ENCODE peak calls at places on chromosomes 11 and 22, in seven cellular contexts. Z is mucosa of descending colon, S is heart left ventricle, C is vagina, Q is lower lobe of right lung, Y is sigmoid colon, U is pancreas. I is an unnamed sample. For H3K4me1, the result is how much of the 10 kb centered on the place peaks cover.

GRCh38 chr22:29390270-29390669 is 1.9 kb upstream of the AP1B1 start:
- DNase-seq in S (no peak), U (no peak), Q (no peak), Y (no peak), Z (no peak), C (no peak), I (no peak)

GRCh38 chr22:27264184-27264583 is 537.4 kb downstream of the MN1 start:
- DNase-seq in C (no peak), S (no peak), Y (no peak), Q (no peak), U (no peak), Z (no peak), I (no peak)

GRCh38 chr11:69109101-69109500 is 46.6 kb upstream of the SMIM38 start:
- DNase-seq in Q (peak), Z (no peak), C (no peak), U (no peak), S (no peak), Y (no peak), I (no peak)

GRCh38 chr22:32737811-32738210 is 63.7 kb upstream of the TIMP3 start:
- DNase-seq in C (no peak), Q (no peak), U (no peak), Y (no peak), S (no peak), Z (no peak), I (no peak)

GRCh38 chr11:9144828-9145227 is 53.4 kb upstream of the SCUBE2 start:
- DNase-seq in S (no peak), Y (no peak), Q (no peak), U (no peak), C (no peak), Z (no peak), I (no peak)

GRCh38 chr11:128180446-128181089 is 406.8 kb downstream of the ETS1 start:
- DNase-seq in Z (no peak), U (no peak), C (no peak), Y (no peak), Q (no peak), S (no peak), I (no peak)

GRCh38 chr11:33668468-33668825 is 32.2 kb downstream of the C11orf91 start:
- DNase-seq in Q (no peak), Z (no peak), U (no peak), C (no peak), S (no peak), Y (no peak), I (no peak)

GRCh38 chr22:50490531-50491308 is 4.1 kb downstream of the MIOX start:
- DNase-seq in S (no peak), C (no peak), U (no peak), Y (no peak), Q (peak), Z (peak), I (no peak)

GRCh38 chr11:113859665-113860064 is 15.7 kb downstream of the USP28 start:
- DNase-seq in S (no peak), C (no peak), Y (no peak), Q (no peak), Z (no peak), U (no peak), I (no peak)

GRCh38 chr22:17703811-17704210 is 65.3 kb downstream of the BCL2L13 start:
- DNase-seq in Y (no peak), Q (no peak), Z (no peak), S (no peak), U (no peak), C (no peak), I (no peak)

GRCh38 chr11:48036011-48036410 is 55.7 kb downstream of the PTPRJ start:
- DNase-seq in Y (no peak), U (no peak), Q (no peak), S (no peak), C (no peak), Z (no peak), I (no peak)

GRCh38 chr11:35661539-35661938 is 1.0 kb upstream of the TRIM44 start:
- DNase-seq in C (no peak), Y (no peak), U (no peak), S (no peak), Q (no peak), Z (no peak), I (no peak)

DNA sequence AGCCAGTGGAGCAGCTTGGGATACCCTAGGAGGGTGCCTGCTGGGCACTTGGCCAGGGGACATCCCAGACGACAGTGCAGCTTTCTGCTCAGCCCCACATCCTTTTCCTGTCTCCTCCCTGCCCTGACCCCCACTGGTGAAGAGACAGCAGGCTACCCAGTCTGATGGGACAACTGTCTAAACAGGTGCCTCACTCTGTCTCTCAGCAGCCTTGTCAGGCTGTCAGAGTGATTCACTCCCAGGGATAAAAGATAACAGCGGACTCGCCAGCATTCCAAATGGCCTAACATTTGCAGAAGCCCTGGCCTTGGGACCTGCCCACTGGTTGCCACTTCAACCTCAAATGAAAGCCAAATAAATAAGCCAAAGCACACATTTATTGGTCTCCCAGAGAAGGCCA is 318.6 kb upstream of the PLET1 start:
- DNase-seq in S (no peak), U (no peak), C (peak), Q (no peak), Z (no peak), Y (no peak), I (no peak)
- H3K4me1 ChIP-seq in S (under half), U (under half), C (under half), Q (under half), Z (under half), Y (under half), I (under half)

GRCh38 chr11:62725686-62726085 is 1.6 kb downstream of the HNRNPUL2 start:
- DNase-seq in Y (no peak), S (no peak), Q (no peak), U (no peak), C (no peak), Z (no peak), I (peak)

GRCh38 chr11:62724171-62724570 is 3.1 kb downstream of the HNRNPUL2 start:
- DNase-seq in Z (no peak), Y (peak), U (no peak), S (no peak), C (no peak), Q (no peak), I (no peak)

GRCh38 chr11:62726156-62727006 is 876 bp downstream of the HNRNPUL2 start:
- DNase-seq in U (no peak), S (no peak), Q (no peak), Z (no peak), Y (peak), C (no peak), I (no peak)

GRCh38 chr11:62719302-62719978 is 7.8 kb downstream of the HNRNPUL2 start:
- DNase-seq in Y (no peak), Z (no peak), S (no peak), U (no peak), Q (no peak), C (no peak), I (no peak)

GRCh38 chr11:62721994-62722393 is 5.3 kb downstream of the HNRNPUL2 start:
- DNase-seq in U (no peak), Y (peak), S (no peak), Q (no peak), Z (no peak), C (no peak), I (peak)
- TF ChIP-seq CTCF in U (no peak), Y (no peak), S (no peak), Q (no peak), Z (no peak), C (no peak), I (peak)

GRCh38 chr11:12430351-12430750 is 53.0 kb downstream of the PARVA start:
- DNase-seq in Z (no peak), C (no peak), S (no peak), Q (no peak), U (no peak), Y (no peak), I (no peak)

GRCh38 chr11:12430912-12431311 is 53.5 kb downstream of the PARVA start:
- DNase-seq in U (peak), Q (no peak), S (no peak), Y (peak), Z (no peak), C (no peak), I (no peak)

GRCh38 chr11:12434255-12434654 is 56.9 kb downstream of the PARVA start:
- DNase-seq in Y (peak), U (no peak), S (no peak), Q (no peak), C (no peak), Z (no peak), I (no peak)

GRCh38 chr11:12433571-12434061 is 56.2 kb downstream of the PARVA start:
- DNase-seq in U (no peak), Y (peak), Z (no peak), Q (no peak), S (no peak), C (no peak), I (no peak)

GRCh38 chr11:12432507-12432906 is 55.1 kb downstream of the PARVA start:
- DNase-seq in Y (no peak), C (no peak), U (no peak), S (no peak), Q (no peak), Z (no peak), I (no peak)
- H3K4me1 ChIP-seq in Y (under half), C (half or more), U (under half), S (under half), Q (under half), Z (under half), I (under half)

GRCh38 chr11:86249307-86250098 is 5.0 kb downstream of the EED start:
- DNase-seq in Y (no peak), Q (no peak), U (no peak), S (no peak), Z (no peak), C (no peak), I (no peak)

GRCh38 chr11:86248609-86249008 is 4.1 kb downstream of the EED start:
- DNase-seq in Y (no peak), C (no peak), U (no peak), Z (no peak), S (no peak), Q (no peak), I (no peak)

GRCh38 chr11:86247608-86248007 is 3.1 kb downstream of the EED start:
- DNase-seq in Y (no peak), C (no peak), S (no peak), U (no peak), Z (no peak), Q (no peak), I (no peak)

GRCh38 chr11:86255896-86256295 is 11.3 kb downstream of the EED start:
- DNase-seq in U (no peak), C (no peak), Y (no peak), Q (no peak), S (no peak), Z (no peak), I (no peak)

GRCh38 chr11:86251285-86251830 is 6.8 kb downstream of the EED start:
- DNase-seq in Y (no peak), Z (no peak), U (no peak), S (no peak), C (no peak), Q (no peak), I (no peak)
- TF ChIP-seq CTCF in Y (no peak), Z (no peak), U (no peak), S (no peak), C (no peak), Q (no peak), I (no peak)

DNA sequence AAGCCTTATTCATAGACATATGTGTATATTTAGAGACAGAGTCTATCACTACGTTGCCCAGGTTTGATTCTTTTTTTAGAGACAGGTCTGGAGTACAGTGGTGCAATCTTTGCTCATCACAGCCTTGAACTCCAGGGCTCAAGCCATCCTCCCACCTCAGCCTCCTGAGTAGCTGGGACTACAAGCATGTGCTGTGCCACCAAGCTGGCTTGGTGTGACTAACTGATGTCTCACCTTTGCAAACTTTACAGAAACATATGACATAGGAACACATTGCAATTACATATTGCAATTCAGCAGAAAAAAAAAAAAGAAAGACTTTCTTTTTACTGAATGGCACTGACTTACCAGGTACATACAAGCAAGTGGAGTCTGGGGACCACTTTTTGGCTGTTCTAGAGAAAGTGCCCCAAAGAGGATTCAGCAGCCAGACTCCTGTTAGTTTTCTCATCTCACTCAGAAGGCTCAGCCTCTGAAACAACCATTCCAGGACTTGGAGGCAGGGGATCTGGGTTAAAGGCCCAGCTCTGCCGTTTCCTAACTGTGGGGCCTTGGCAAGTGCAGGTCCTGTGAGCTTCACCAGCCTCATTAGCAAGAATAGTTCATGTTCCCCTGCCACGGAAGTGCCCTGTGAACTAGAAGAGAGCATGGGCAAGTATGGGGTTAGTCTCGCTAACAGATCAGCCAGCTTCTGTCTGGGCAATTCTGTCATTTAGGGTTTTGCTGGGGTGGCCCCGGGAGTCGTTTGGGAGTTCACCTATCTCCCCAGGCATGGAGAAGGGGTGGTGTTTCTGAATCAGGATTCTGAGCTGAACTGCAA is 11.2 kb upstream of the NFAM1 start:
- DNase-seq in Q (no peak), C (no peak), Z (no peak), U (no peak), Y (no peak), S (no peak), I (no peak)
- H3K4me1 ChIP-seq in Q (under half), C (under half), Z (under half), U (under half), Y (under half), S (under half), I (under half)

DNA sequence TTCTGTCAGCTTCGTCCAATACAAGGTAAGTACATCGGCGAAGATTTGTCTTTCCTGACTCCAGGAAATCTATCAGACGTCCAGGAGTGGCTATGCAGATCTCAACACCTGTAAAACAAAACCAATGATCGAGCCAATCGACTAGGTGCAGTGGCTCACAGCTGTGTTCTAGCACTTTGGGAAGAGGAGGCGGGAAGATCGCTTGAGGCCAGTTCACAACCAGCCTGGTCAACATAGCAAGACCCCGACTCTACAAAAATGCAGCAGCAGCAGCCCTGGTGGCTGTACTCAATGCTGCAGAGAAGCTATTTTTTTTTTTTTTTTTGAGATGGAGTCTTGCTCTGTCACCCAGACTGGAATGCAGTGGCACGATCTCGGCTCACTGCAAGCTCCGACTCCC is 11.2 kb downstream of the DDX17 start:
- DNase-seq in S (no peak), Z (no peak), Q (no peak), U (no peak), C (no peak), Y (no peak), I (no peak)
- TF ChIP-seq CTCF in S (no peak), Z (no peak), Q (no peak), U (no peak), C (no peak), Y (no peak), I (no peak)

GRCh38 chr22:35348703-35349102 is 32.2 kb upstream of the HMOX1 start:
- DNase-seq in Y (no peak), Q (no peak), U (no peak), Z (peak), C (no peak), S (peak), I (no peak)

GRCh38 chr22:35350539-35351503 is 30.1 kb upstream of the HMOX1 start:
- DNase-seq in C (peak), Z (peak), Y (peak), Q (peak), S (peak), U (peak), I (peak)

GRCh38 chr22:35349368-35349703 is 31.6 kb upstream of the HMOX1 start:
- DNase-seq in C (no peak), Z (peak), U (no peak), Q (no peak), Y (no peak), S (peak), I (no peak)

GRCh38 chr22:35348026-35348590 is 32.8 kb upstream of the HMOX1 start:
- DNase-seq in Z (peak), C (no peak), Q (no peak), S (peak), Y (no peak), U (no peak), I (no peak)

DNA sequence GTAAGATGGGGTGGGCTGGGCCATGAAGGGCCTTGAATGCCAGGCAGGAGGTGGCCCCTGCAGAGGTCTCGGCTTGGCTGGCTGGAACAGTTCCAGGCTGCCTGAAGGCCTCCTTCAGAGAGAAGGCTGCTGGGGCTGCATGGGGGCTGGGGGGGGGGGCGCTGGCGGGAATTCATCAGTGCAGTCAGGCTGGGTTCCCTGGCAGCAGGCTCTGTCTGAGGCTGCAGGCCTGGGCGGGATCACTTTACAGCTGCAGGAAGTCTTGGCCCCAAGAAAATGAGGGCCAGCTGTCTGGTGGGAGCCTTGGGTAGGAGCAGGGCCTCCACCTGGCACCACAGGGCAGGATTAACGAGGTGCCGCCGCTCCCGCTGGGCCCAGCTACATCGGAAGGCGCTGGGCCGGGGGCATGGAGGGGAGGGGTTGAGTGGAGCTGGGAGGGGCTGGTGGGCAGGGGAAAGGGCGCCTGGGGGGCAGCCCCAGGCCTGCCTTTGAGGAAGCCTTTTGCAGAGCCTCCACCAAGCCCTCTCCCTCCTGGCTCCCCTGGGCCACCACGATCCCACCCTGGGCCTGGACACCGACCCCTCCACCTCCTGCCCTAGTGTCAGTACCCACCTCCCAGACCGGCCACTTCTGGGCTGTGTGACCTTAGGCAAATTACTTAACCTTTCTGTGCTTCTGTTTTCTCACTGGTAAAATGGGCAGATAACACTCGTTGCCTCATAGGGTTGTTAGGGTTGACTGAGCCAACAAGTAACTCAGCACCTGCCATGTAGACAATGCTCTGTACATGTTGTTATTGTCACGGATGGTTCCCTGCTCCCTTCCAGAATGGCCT is 31.0 kb upstream of the HMOX1 start:
- DNase-seq in Y (no peak), C (no peak), Q (no peak), S (peak), U (no peak), Z (peak), I (no peak)
- H3K4me1 ChIP-seq in Y (under half), C (under half), Q (under half), S (under half), U (under half), Z (under half), I (under half)

GRCh38 chr11:60482361-60482760 is 10.2 kb upstream of the MS4A12 start:
- DNase-seq in S (no peak), Y (no peak), C (no peak), U (no peak), Q (no peak), Z (no peak), I (no peak)

DNA sequence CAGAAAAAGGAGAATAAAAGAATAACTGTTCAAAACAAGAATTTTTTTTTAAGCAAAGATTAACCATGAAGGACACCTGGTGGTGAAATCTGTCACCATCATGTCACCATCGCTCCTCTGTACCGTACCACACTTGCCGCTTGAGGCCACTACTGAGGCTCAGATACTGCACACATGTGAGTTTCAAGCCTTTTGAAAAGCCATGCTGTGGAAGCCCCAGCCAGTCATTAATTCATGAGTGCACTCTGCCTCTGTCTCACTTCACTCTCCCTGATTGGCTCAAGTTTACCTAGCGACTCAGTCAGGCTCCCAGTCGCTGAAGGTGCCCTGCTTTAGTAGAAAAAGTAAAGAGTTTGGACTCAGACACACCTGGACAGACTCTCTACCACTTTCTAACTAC is 6.6 kb upstream of the MS4A12 start:
- DNase-seq in S (no peak), Y (no peak), Z (no peak), C (no peak), Q (no peak), U (peak), I (peak)
- TF ChIP-seq CTCF in S (no peak), Y (no peak), Z (no peak), C (no peak), Q (peak), U (peak), I (peak)